ENCODE peak calls at places on chromosomes 5 and 9, in seven cellular contexts. One of them, this sample, is unnamed.

GRCh38 chr5:143782588-143783386 is 29.2 kb upstream of the HMHB1 start:
- DNase-seq in endothelial cell: no peak
- DNase-seq in HFFc6: no peak
- DNase-seq in EH: peak
- DNase-seq in stimulated activated naive CD4-positive, alpha-beta T cell: no peak
- DNase-seq in stimulated activated CD4-positive, alpha-beta T cell treated with anti-CD3 and anti-CD28 coated beads, Interleukin-12 subunit alpha, Interleukin-12 subunit beta, amount 100 ng/mL, for 24 hours: no peak
- DNase-seq in GM23338: peak
- DNase-seq in this sample: no peak

GRCh38 chr9:114000063-114000454 is 78.0 kb downstream of the AMBP start:
- DNase-seq in stimulated activated CD4-positive, alpha-beta T cell treated with anti-CD3 and anti-CD28 coated beads, Interleukin-12 subunit alpha, Interleukin-12 subunit beta, amount 100 ng/mL, for 24 hours: no peak
- DNase-seq in HFFc6: no peak
- DNase-seq in stimulated activated naive CD4-positive, alpha-beta T cell: no peak
- DNase-seq in endothelial cell: no peak
- DNase-seq in EH: no peak
- DNase-seq in GM23338: no peak
- DNase-seq in this sample: no peak

GRCh38 chr5:108481355-108481931 is 99.5 kb upstream of the FBXL17 start:
- DNase-seq in stimulated activated CD4-positive, alpha-beta T cell treated with anti-CD3 and anti-CD28 coated beads, Interleukin-12 subunit alpha, Interleukin-12 subunit beta, amount 100 ng/mL, for 24 hours: no peak
- DNase-seq in HFFc6: peak
- DNase-seq in GM23338: peak
- DNase-seq in endothelial cell: no peak
- DNase-seq in EH: peak
- DNase-seq in stimulated activated naive CD4-positive, alpha-beta T cell: no peak
- DNase-seq in this sample: peak

GRCh38 chr9:91089405-91090131 is 272.1 kb downstream of the AUH start:
- DNase-seq in HFFc6: peak
- DNase-seq in EH: peak
- DNase-seq in GM23338: peak
- DNase-seq in stimulated activated naive CD4-positive, alpha-beta T cell: no peak
- DNase-seq in stimulated activated CD4-positive, alpha-beta T cell treated with anti-CD3 and anti-CD28 coated beads, Interleukin-12 subunit alpha, Interleukin-12 subunit beta, amount 100 ng/mL, for 24 hours: no peak
- DNase-seq in endothelial cell: no peak
- DNase-seq in this sample: peak

GRCh38 chr9:74867483-74867882 is 20.2 kb downstream of the TRPM6 start:
- DNase-seq in stimulated activated naive CD4-positive, alpha-beta T cell: no peak
- DNase-seq in endothelial cell: no peak
- DNase-seq in stimulated activated CD4-positive, alpha-beta T cell treated with anti-CD3 and anti-CD28 coated beads, Interleukin-12 subunit alpha, Interleukin-12 subunit beta, amount 100 ng/mL, for 24 hours: no peak
- DNase-seq in HFFc6: no peak
- DNase-seq in GM23338: no peak
- DNase-seq in EH: no peak
- DNase-seq in this sample: no peak

GRCh38 chr5:60844429-60844890 is 391 bp upstream of the ELOVL7 start:
- DNase-seq in stimulated activated naive CD4-positive, alpha-beta T cell: no peak
- DNase-seq in EH: peak
- DNase-seq in HFFc6: no peak
- DNase-seq in GM23338: peak
- DNase-seq in endothelial cell: no peak
- DNase-seq in stimulated activated CD4-positive, alpha-beta T cell treated with anti-CD3 and anti-CD28 coated beads, Interleukin-12 subunit alpha, Interleukin-12 subunit beta, amount 100 ng/mL, for 24 hours: no peak
- DNase-seq in this sample: peak

GRCh38 chr9:137411670-137412380 is 11.1 kb downstream of the EXD3 start:
- DNase-seq in stimulated activated naive CD4-positive, alpha-beta T cell: no peak
- DNase-seq in EH: peak
- DNase-seq in GM23338: no peak
- DNase-seq in HFFc6: peak
- DNase-seq in endothelial cell: no peak
- DNase-seq in stimulated activated CD4-positive, alpha-beta T cell treated with anti-CD3 and anti-CD28 coated beads, Interleukin-12 subunit alpha, Interleukin-12 subunit beta, amount 100 ng/mL, for 24 hours: peak
- DNase-seq in this sample: peak

GRCh38 chr9:75185585-75186170 is 97.4 kb downstream of the OSTF1 start:
- DNase-seq in GM23338: peak
- DNase-seq in stimulated activated CD4-positive, alpha-beta T cell treated with anti-CD3 and anti-CD28 coated beads, Interleukin-12 subunit alpha, Interleukin-12 subunit beta, amount 100 ng/mL, for 24 hours: peak
- DNase-seq in HFFc6: peak
- DNase-seq in stimulated activated naive CD4-positive, alpha-beta T cell: peak
- DNase-seq in EH: peak
- DNase-seq in endothelial cell: peak
- DNase-seq in this sample: peak

GRCh38 chr9:126621919-126622735 is 8.4 kb downstream of the LMX1B start:
- DNase-seq in endothelial cell: no peak
- DNase-seq in HFFc6: no peak
- DNase-seq in EH: no peak
- DNase-seq in GM23338: peak
- DNase-seq in stimulated activated CD4-positive, alpha-beta T cell treated with anti-CD3 and anti-CD28 coated beads, Interleukin-12 subunit alpha, Interleukin-12 subunit beta, amount 100 ng/mL, for 24 hours: no peak
- DNase-seq in stimulated activated naive CD4-positive, alpha-beta T cell: no peak
- DNase-seq in this sample: no peak

GRCh38 chr9:21160178-21160577 is 6.3 kb downstream of the IFNA21 start:
- DNase-seq in endothelial cell: no peak
- DNase-seq in stimulated activated naive CD4-positive, alpha-beta T cell: no peak
- DNase-seq in HFFc6: no peak
- DNase-seq in stimulated activated CD4-positive, alpha-beta T cell treated with anti-CD3 and anti-CD28 coated beads, Interleukin-12 subunit alpha, Interleukin-12 subunit beta, amount 100 ng/mL, for 24 hours: no peak
- DNase-seq in EH: peak
- DNase-seq in GM23338: no peak
- DNase-seq in this sample: peak

GRCh38 chr5:96321371-96321770 is 111.7 kb downstream of the PCSK1 start:
- DNase-seq in EH: peak
- DNase-seq in stimulated activated naive CD4-positive, alpha-beta T cell: no peak
- DNase-seq in endothelial cell: no peak
- DNase-seq in GM23338: no peak
- DNase-seq in HFFc6: peak
- DNase-seq in stimulated activated CD4-positive, alpha-beta T cell treated with anti-CD3 and anti-CD28 coated beads, Interleukin-12 subunit alpha, Interleukin-12 subunit beta, amount 100 ng/mL, for 24 hours: no peak
- DNase-seq in this sample: peak

GRCh38 chr9:124501771-124502320 is 5.4 kb downstream of the NR5A1 start:
- DNase-seq in stimulated activated CD4-positive, alpha-beta T cell treated with anti-CD3 and anti-CD28 coated beads, Interleukin-12 subunit alpha, Interleukin-12 subunit beta, amount 100 ng/mL, for 24 hours: no peak
- DNase-seq in stimulated activated naive CD4-positive, alpha-beta T cell: no peak
- DNase-seq in EH: no peak
- DNase-seq in endothelial cell: no peak
- DNase-seq in GM23338: no peak
- DNase-seq in HFFc6: no peak
- DNase-seq in this sample: no peak

GRCh38 chr9:125890793-125891192 is 143.6 kb downstream of the PBX3 start:
- DNase-seq in stimulated activated naive CD4-positive, alpha-beta T cell: no peak
- DNase-seq in HFFc6: no peak
- DNase-seq in endothelial cell: no peak
- DNase-seq in EH: no peak
- DNase-seq in GM23338: no peak
- DNase-seq in stimulated activated CD4-positive, alpha-beta T cell treated with anti-CD3 and anti-CD28 coated beads, Interleukin-12 subunit alpha, Interleukin-12 subunit beta, amount 100 ng/mL, for 24 hours: no peak
- DNase-seq in this sample: no peak

GRCh38 chr5:110727025-110727314 is 499 bp upstream of the TMEM232 start:
- DNase-seq in endothelial cell: no peak
- DNase-seq in stimulated activated naive CD4-positive, alpha-beta T cell: no peak
- DNase-seq in HFFc6: no peak
- DNase-seq in GM23338: peak
- DNase-seq in EH: no peak
- DNase-seq in stimulated activated CD4-positive, alpha-beta T cell treated with anti-CD3 and anti-CD28 coated beads, Interleukin-12 subunit alpha, Interleukin-12 subunit beta, amount 100 ng/mL, for 24 hours: no peak
- DNase-seq in this sample: no peak

This sample was measured in iris pigment epithelial cell.